ENCODE peak calls at places on chromosomes 16 and 17, in six cellular contexts. C is RPMI7951, X is NCI-H1436, P is lower leg skin, F is HCT116, I is non-pigmented ciliary epithelial cell. L is an unnamed sample.

GRCh38 chr17:32525116-32525515 is 38.3 kb downstream of the CDK5R1 start:
- DNase-seq in F (no peak), C (peak; percentile 84), P (no peak), X (no peak), I (peak; percentile 38), L (no peak)

GRCh38 chr16:79923431-79923830 is 322.9 kb upstream of the MAF start:
- DNase-seq in X (no peak), P (no peak), I (no peak), C (no peak), F (no peak), L (no peak)

GRCh38 chr17:6101706-6102105 is 31.5 kb downstream of the WSCD1 start:
- DNase-seq in F (no peak), C (no peak), P (no peak), X (peak; percentile 60), I (no peak), L (no peak)

GRCh38 chr17:20271016-20271610 is 196.2 kb downstream of the LGALS9B start:
- DNase-seq in X (no peak), C (no peak), F (no peak), P (no peak), I (no peak), L (no peak)

GRCh38 chr17:8409966-8410881 is 12.6 kb upstream of the RNF222 start:
- DNase-seq in F (peak; percentile 73), P (peak; percentile 82), X (peak; percentile 83), I (peak; percentile 32), C (peak; percentile 77), L (peak; percentile 48)

GRCh38 chr17:77808663-77809425 is 149.7 kb upstream of the TNRC6C start:
- DNase-seq in P (no peak), I (no peak), X (no peak), C (no peak), F (no peak), L (no peak)

GRCh38 chr16:84885024-84885910 is 65.5 kb downstream of the CRISPLD2 start:
- DNase-seq in F (no peak), P (no peak), C (peak; percentile 57), X (no peak), I (no peak), L (no peak)

GRCh38 chr17:72419866-72420774 is 299.3 kb downstream of the SOX9 start:
- DNase-seq in X (peak; percentile 81), I (no peak), F (no peak), C (peak; percentile 32), P (no peak), L (no peak)

GRCh38 chr16:54466233-54466632 is 179.6 kb upstream of the IRX3 start:
- DNase-seq in I (no peak), C (no peak), P (no peak), F (no peak), X (peak; percentile 49), L (no peak)

GRCh38 chr17:67107811-67108210 is 63.5 kb downstream of the CACNG1 start:
- DNase-seq in C (no peak), F (no peak), P (no peak), I (no peak), X (no peak), L (no peak)

GRCh38 chr16:6905601-6906000 is 427.0 kb upstream of the RBFOX1 start:
- DNase-seq in F (no peak), I (no peak), X (no peak), P (no peak), C (no peak), L (no peak)

GRCh38 chr17:37110816-37111215 is 162.1 kb downstream of the AATF start:
- DNase-seq in P (no peak), X (no peak), C (no peak), I (no peak), F (no peak), L (no peak)

GRCh38 chr17:66507982-66508760 is 205.8 kb downstream of the PRKCA start:
- DNase-seq in F (no peak), X (no peak), I (no peak), C (no peak), P (no peak), L (no peak)

GRCh38 chr17:83073389-83074063 is 5.9 kb upstream of the METRNL start:
- DNase-seq in C (peak; percentile 70), F (peak; percentile 54), X (no peak), P (no peak), I (no peak), L (no peak)

GRCh38 chr16:47725188-47725695 is 264.1 kb downstream of the PHKB start:
- DNase-seq in X (no peak), P (no peak), C (no peak), I (no peak), F (no peak), L (no peak)

GRCh38 chr17:39663340-39663687 is 1.8 kb upstream of the TCAP start:
- DNase-seq in P (no peak), X (no peak), F (no peak), I (no peak), C (no peak), L (no peak)

GRCh38 chr16:84115919-84116719 is 623 bp downstream of the MBTPS1 start:
- DNase-seq in F (no peak), I (no peak), P (peak; percentile 43), C (peak; percentile 39), X (peak; percentile 36), L (no peak)

GRCh38 chr16:73212431-73212830 is 164.5 kb upstream of the ZFHX3 start:
- DNase-seq in C (no peak), X (no peak), I (no peak), F (no peak), P (no peak), L (no peak)

GRCh38 chr17:9273334-9274118 is 252.2 kb downstream of the NTN1 start:
- DNase-seq in P (no peak), C (peak; percentile 4), X (no peak), F (no peak), I (no peak), L (no peak)

GRCh38 chr17:80826955-80827645 is 164.5 kb upstream of the CHMP6 start:
- DNase-seq in F (no peak), C (peak; percentile 97), I (peak; percentile 92), X (no peak), P (peak; percentile 80), L (peak; percentile 92)

GRCh38 chr17:57114085-57114673 is 29.1 kb downstream of the AKAP1 start:
- DNase-seq in I (no peak), C (peak; percentile 17), X (peak; percentile 53), P (no peak), F (no peak), L (peak; percentile 4)

GRCh38 chr16:70250748-70251650 is 741 bp downstream of the EXOSC6 start:
- DNase-seq in F (no peak), I (no peak), P (no peak), X (no peak), C (peak; percentile 53), L (no peak)

GRCh38 chr17:35732806-35733136 is 1.3 kb downstream of the RASL10B start:
- DNase-seq in X (no peak), I (no peak), C (no peak), F (no peak), P (no peak), L (no peak)

GRCh38 chr17:14211778-14212177 is 24.9 kb downstream of the CDRT15 start:
- DNase-seq in F (no peak), X (no peak), C (no peak), I (no peak), P (no peak), L (no peak)

GRCh38 chr16:3536271-3536671 is 35.5 kb downstream of the CLUAP1 start:
- DNase-seq in C (no peak), X (no peak), P (no peak), I (peak; percentile 68), F (no peak), L (no peak)

GRCh38 chr16:71489122-71489521 is at the start of gene ZNF19:
- DNase-seq in I (no peak), F (no peak), P (no peak), X (no peak), C (peak; percentile 15), L (no peak)

GRCh38 chr16:82899731-82900454 is 273.1 kb downstream of the CDH13 start:
- DNase-seq in X (no peak), F (no peak), P (no peak), C (no peak), I (no peak), L (no peak)

GRCh38 chr17:2253768-2254406 is 49.7 kb downstream of the SMG6 start:
- DNase-seq in P (no peak), C (no peak), F (no peak), X (no peak), I (no peak), L (no peak)

GRCh38 chr16:73544266-73544665 is 496.3 kb upstream of the ZFHX3 start:
- DNase-seq in X (no peak), C (no peak), F (no peak), P (no peak), I (no peak), L (no peak)

GRCh38 chr17:78351449-78352006 is 8.3 kb downstream of the SOCS3 start:
- DNase-seq in X (no peak), F (no peak), C (peak; percentile 84), I (peak; percentile 65), P (peak; percentile 94), L (no peak)

L was measured in HS-5.